ENCODE peak calls at places on chromosome 6, in seven cellular contexts. A is A549, K is body of pancreas, I is spleen, C is hepatocyte, J is transverse colon, R is coronary artery. W is an unnamed sample.

GRCh38 chr6:108799356-108799720 is 48.9 kb upstream of the ARMC2 start:
- DNase-seq in A (no peak), K (no peak), I (no peak), C (no peak), J (no peak), R (no peak), W (no peak)

GRCh38 chr6:169791721-169792131 is 40.3 kb downstream of the ERMARD start:
- DNase-seq in A (no peak), K (no peak), I (no peak), C (no peak), J (no peak), R (peak), W (peak)

GRCh38 chr6:97669191-97669651 is 386.2 kb upstream of the MMS22L start:
- DNase-seq in A (no peak), K (no peak), I (peak), C (peak), J (no peak), R (no peak), W (no peak)

GRCh38 chr6:63764318-63764916 is 128.8 kb downstream of the PHF3 start:
- DNase-seq in A (no peak), K (no peak), I (no peak), C (peak), J (no peak), R (no peak), W (no peak)

GRCh38 chr6:139037490-139037889 is 8.9 kb downstream of the ABRACL start:
- DNase-seq in A (no peak), K (no peak), I (no peak), C (no peak), J (no peak), R (no peak), W (no peak)

GRCh38 chr6:87200469-87201174 is 45.3 kb downstream of the ZNF292 start:
- DNase-seq in A (no peak), K (peak), I (no peak), C (no peak), J (no peak), R (no peak), W (no peak)

GRCh38 chr6:128655978-128656498 is 135.6 kb upstream of the PTPRK start:
- DNase-seq in A (peak), K (no peak), I (no peak), C (no peak), J (no peak), R (no peak), W (no peak)

GRCh38 chr6:23735151-23735550 is 390.9 kb upstream of the NRSN1 start:
- DNase-seq in A (no peak), K (no peak), I (no peak), C (no peak), J (no peak), R (no peak), W (no peak)

GRCh38 chr6:56106231-56106630 is 141.1 kb downstream of the COL21A1 start:
- DNase-seq in A (no peak), K (no peak), I (no peak), C (no peak), J (no peak), R (no peak), W (no peak)

GRCh38 chr6:127539292-127539691 is 20.2 kb upstream of the MTCL3 start:
- DNase-seq in A (no peak), K (no peak), I (no peak), C (peak), J (no peak), R (no peak), W (no peak)

DNA sequence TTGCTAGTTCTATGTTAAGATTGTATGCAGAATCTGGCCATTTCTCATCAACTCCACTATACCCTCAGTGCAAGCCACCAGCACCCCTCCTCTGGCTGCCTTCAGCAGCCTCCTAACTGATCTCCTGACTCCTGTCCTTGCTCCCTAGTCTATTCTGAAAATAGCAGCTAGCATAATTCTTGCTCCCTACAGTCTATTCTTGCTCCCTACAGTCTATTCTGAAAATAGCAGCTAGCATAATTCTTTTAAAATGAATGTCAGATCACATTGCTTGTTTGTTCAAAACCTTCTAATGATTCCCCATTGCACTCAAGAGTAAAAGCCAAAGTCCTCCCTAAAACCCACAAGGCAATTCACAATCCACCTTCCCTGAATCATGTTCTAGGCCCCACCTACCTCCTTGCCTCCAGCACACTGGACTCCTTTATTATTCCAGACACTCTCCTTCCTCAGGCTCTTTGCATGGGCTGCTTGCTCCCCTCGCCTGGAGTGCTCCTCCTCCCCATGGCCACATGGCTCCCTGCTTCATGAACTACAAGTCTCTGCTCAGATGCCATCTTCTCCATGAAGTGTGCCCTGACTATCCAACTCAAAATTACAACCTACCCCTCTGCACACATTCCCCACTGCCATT is 164.2 kb upstream of the TNFAIP3 start:
- DNase-seq in A (no peak), K (no peak), I (no peak), C (no peak), J (no peak), R (no peak), W (no peak)
- TF ChIP-seq CTCF in A (no peak), K (no peak), I (no peak), C (no peak), J (no peak), R (no peak), W (no peak)

GRCh38 chr6:111723412-111723970 is 117.8 kb upstream of the TRAF3IP2 start:
- DNase-seq in A (no peak), K (no peak), I (no peak), C (no peak), J (no peak), R (no peak), W (no peak)

GRCh38 chr6:111721677-111722219 is 116.1 kb upstream of the TRAF3IP2 start:
- DNase-seq in A (peak), K (peak), I (no peak), C (peak), J (no peak), R (no peak), W (peak)

GRCh38 chr6:111718990-111719389 is 113.3 kb upstream of the TRAF3IP2 start:
- DNase-seq in A (no peak), K (no peak), I (no peak), C (no peak), J (no peak), R (no peak), W (no peak)

GRCh38 chr6:111722220-111722731 is 116.6 kb upstream of the TRAF3IP2 start:
- DNase-seq in A (no peak), K (no peak), I (no peak), C (no peak), J (no peak), R (no peak), W (no peak)

GRCh38 chr6:111720931-111721496 is 115.3 kb upstream of the TRAF3IP2 start:
- DNase-seq in A (no peak), K (no peak), I (no peak), C (no peak), J (no peak), R (no peak), W (no peak)
- H3K27ac ChIP-seq in A (no peak), K (no peak), I (no peak), C (no peak), J (no peak), R (peak), W (no peak)

DNA sequence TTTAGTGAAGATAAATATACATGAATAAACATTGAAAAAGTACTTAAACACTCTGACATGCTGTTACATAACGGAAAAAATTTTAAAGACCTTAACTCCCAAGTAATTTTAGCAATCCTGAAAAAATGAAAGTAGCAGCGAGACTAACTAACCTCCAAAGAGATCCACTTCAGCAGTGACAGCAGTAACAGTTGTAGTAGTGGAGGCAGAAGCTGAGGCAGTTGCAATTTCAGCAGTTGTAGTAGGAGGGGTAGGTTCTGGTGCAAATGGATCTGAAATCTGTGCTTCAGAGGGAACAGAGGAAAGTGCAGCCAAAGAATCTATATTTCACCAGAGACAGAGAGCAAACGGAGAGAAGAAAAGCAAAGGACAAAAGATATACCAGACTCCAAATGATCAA is 88.8 kb downstream of the PRSS35 start:
- DNase-seq in A (no peak), K (no peak), I (no peak), C (no peak), J (no peak), R (no peak), W (no peak)
- H3K4me3 ChIP-seq in A (no peak), K (no peak), I (no peak), C (no peak), J (no peak), R (peak), W (no peak)

GRCh38 chr6:32430179-32430578 is 9.5 kb upstream of the HLA-DRA start:
- DNase-seq in A (no peak), K (no peak), I (no peak), C (no peak), J (no peak), R (no peak), W (no peak)

GRCh38 chr6:32427218-32427617 is 12.5 kb upstream of the HLA-DRA start:
- DNase-seq in A (no peak), K (no peak), I (no peak), C (no peak), J (no peak), R (no peak), W (no peak)

GRCh38 chr6:32431142-32431541 is 8.5 kb upstream of the HLA-DRA start:
- DNase-seq in A (no peak), K (no peak), I (no peak), C (no peak), J (no peak), R (no peak), W (no peak)

GRCh38 chr6:32427934-32428474 is 11.7 kb upstream of the HLA-DRA start:
- DNase-seq in A (no peak), K (no peak), I (no peak), C (no peak), J (no peak), R (no peak), W (no peak)

DNA sequence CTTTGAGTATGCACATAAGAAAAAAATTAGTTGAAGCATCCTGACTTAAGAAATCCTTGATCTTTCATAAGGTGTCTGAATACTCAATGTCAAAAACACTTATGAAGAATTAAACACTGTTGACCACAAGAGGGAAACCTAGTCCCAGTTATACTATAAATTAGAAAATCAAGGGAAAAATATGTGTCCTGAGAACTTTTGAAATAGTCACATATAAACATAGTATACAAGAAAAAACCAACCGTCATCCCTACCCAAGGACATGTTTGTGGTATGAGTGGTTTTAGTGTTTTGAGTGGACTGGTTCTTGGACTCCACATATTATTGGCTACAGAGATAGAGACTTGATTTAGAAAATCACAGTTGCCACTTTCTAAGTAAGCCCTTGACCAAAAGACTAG is 7.6 kb upstream of the HLA-DRA start:
- DNase-seq in A (peak), K (no peak), I (no peak), C (peak), J (no peak), R (no peak), W (no peak)
- TF ChIP-seq CTCF in A (peak), K (peak), I (peak), C (peak), J (peak), R (no peak), W (no peak)

GRCh38 chr6:36865835-36866234 is 8.8 kb downstream of the PPIL1 start:
- DNase-seq in A (no peak), K (no peak), I (no peak), C (no peak), J (no peak), R (no peak), W (no peak)

GRCh38 chr6:36863670-36864540 is 10.7 kb downstream of the PPIL1 start:
- DNase-seq in A (no peak), K (no peak), I (no peak), C (no peak), J (no peak), R (no peak), W (no peak)

GRCh38 chr6:36860126-36860525 is 14.5 kb downstream of the PPIL1 start:
- DNase-seq in A (no peak), K (no peak), I (no peak), C (no peak), J (no peak), R (no peak), W (no peak)

GRCh38 chr6:36862848-36863382 is 11.7 kb downstream of the PPIL1 start:
- DNase-seq in A (no peak), K (no peak), I (no peak), C (no peak), J (no peak), R (no peak), W (no peak)

DNA sequence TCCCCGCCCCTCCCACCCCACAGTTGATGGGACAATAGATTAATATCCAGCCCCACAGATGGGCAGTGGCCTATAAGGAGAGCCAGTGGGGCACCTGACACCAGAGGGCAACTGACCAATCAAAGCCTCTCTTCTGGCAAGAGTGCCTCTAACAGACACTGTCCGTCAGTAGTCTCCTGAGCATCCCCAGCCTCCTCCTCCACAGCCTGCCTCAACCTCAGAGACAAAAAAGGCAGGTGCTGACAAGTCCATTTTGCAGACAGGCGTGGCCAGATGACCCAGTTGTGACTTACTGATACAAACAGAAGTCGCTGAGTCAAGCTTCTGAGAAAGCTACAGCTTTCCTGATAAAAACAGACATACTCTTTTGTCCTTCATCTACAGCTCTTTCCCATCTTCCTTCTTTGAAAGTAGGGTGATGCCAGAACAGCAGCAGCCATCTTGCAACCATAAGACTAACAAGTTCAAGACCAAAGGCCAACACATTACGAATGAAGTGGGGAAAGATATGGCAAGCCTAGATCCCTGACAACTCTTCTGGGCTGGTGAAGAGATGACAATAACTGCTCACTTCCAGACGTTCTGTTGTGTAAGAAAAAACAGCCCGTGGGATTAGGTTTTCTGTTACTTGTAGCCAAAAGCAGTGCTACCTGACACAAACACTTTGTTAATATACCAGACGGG is 12.3 kb downstream of the PPIL1 start:
- DNase-seq in A (no peak), K (no peak), I (no peak), C (no peak), J (no peak), R (no peak), W (no peak)
- H3K27ac ChIP-seq in A (no peak), K (no peak), I (no peak), C (no peak), J (no peak), R (no peak), W (no peak)

DNA sequence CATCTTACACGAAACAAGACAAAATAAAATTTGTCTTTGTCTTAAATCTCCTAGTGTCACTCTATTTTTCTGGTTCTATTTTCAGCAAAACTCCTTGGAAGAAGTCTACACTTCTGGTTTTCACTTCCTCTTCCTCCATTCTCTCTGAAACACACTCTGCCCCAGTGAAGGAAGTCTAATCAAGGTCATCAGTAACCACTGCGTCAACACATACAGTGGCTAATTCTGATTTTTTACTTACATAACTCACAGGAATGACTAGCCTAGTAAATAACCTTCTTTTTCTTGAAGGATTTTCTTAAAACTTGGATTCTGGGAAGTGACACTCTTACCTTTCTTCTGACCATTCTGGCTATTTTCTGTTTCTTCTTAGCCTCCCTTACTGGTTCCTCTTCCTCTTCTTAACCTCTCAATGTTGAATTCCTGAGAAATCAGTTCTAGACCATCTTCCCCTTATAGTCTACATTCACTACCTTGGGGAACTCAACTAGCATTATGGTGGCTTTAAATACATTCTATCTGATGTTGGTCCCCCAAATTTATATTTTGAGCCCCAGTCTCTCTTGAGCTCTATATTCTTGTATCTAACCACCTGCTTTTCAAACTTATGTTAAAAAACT is 37.5 kb downstream of the AIG1 start:
- DNase-seq in A (no peak), K (no peak), I (no peak), C (no peak), J (no peak), R (no peak), W (no peak)
- H3K4me3 ChIP-seq in A (no peak), K (no peak), I (no peak), C (no peak), J (no peak), R (no peak), W (no peak)

DNA sequence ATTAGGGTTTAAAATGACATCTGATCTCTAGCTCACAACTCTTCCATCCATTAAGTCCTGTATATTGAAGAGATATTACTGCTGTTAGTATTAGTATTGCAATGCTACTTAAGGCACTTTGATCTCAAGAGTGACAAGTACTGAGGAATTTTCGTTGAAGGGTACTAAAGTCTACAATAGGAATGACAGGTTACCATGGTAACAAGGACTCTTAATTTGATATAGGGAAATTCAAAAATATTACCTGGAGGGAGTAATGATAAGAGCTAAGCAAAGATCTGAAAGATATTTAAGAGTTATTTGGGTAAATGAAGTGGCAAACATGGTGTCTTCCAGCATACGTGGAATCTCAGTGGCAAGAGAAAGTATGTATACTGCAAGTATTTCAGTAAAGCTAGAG is 518.0 kb upstream of the SLC35B3 start:
- DNase-seq in A (no peak), K (no peak), I (no peak), C (no peak), J (no peak), R (no peak), W (no peak)
- TF ChIP-seq CTCF in A (no peak), K (no peak), I (no peak), C (no peak), J (no peak), R (no peak), W (no peak)

GRCh38 chr6:118656822-118657451 is 5.5 kb upstream of the CEP85L start:
- DNase-seq in A (no peak), K (no peak), I (no peak), C (no peak), J (no peak), R (no peak), W (no peak)
- H3K27ac ChIP-seq in A (no peak), K (no peak), I (no peak), C (no peak), J (no peak), R (no peak), W (no peak)